ENCODE peak calls at places on chromosomes 5 and 9, in eight cellular contexts. One of them, this sample, is unnamed.

GRCh38 chr5:80798166-80798565 is 143.4 kb upstream of the DHFR start:
- DNase-seq in NCI-H2029 treated with DMSO at 0.1 percent for 48 hours: no peak
- DNase-seq in NCI-H2081: no peak
- DNase-seq in T-helper 17 cell: no peak
- DNase-seq in GM12891: no peak
- DNase-seq in heart right ventricle: no peak
- DNase-seq in Ammon's horn: no peak
- DNase-seq in NCI-H2107: no peak
- DNase-seq in this sample: no peak

GRCh38 chr5:172336264-172336663 is 52.7 kb upstream of the UBTD2 start:
- DNase-seq in NCI-H2029 treated with DMSO at 0.1 percent for 48 hours: no peak
- DNase-seq in NCI-H2081: no peak
- DNase-seq in T-helper 17 cell: no peak
- DNase-seq in GM12891: no peak
- DNase-seq in heart right ventricle: no peak
- DNase-seq in Ammon's horn: no peak
- DNase-seq in NCI-H2107: no peak
- DNase-seq in this sample: no peak

GRCh38 chr9:124708070-124708469 is 63.0 kb downstream of the NR6A1 start:
- DNase-seq in NCI-H2029 treated with DMSO at 0.1 percent for 48 hours: no peak
- DNase-seq in NCI-H2081: no peak
- DNase-seq in T-helper 17 cell: no peak
- DNase-seq in GM12891: no peak
- DNase-seq in heart right ventricle: no peak
- DNase-seq in Ammon's horn: no peak
- DNase-seq in NCI-H2107: no peak
- DNase-seq in this sample: no peak

GRCh38 chr5:143251946-143252345 is 151.5 kb downstream of the NR3C1 start:
- DNase-seq in NCI-H2029 treated with DMSO at 0.1 percent for 48 hours: no peak
- DNase-seq in NCI-H2081: no peak
- DNase-seq in T-helper 17 cell: no peak
- DNase-seq in GM12891: no peak
- DNase-seq in heart right ventricle: no peak
- DNase-seq in Ammon's horn: no peak
- DNase-seq in NCI-H2107: no peak
- DNase-seq in this sample: no peak

GRCh38 chr9:126128494-126129142 is 198.0 kb upstream of the MVB12B start:
- DNase-seq in NCI-H2029 treated with DMSO at 0.1 percent for 48 hours: no peak
- DNase-seq in NCI-H2081: no peak
- DNase-seq in T-helper 17 cell: no peak
- DNase-seq in GM12891: no peak
- DNase-seq in heart right ventricle: no peak
- DNase-seq in Ammon's horn: no peak
- DNase-seq in NCI-H2107: no peak
- DNase-seq in this sample: no peak

GRCh38 chr5:43227655-43228054 is 35.6 kb downstream of the NIM1K start:
- DNase-seq in NCI-H2029 treated with DMSO at 0.1 percent for 48 hours: no peak
- DNase-seq in NCI-H2081: peak; percentile 1
- DNase-seq in T-helper 17 cell: no peak
- DNase-seq in GM12891: no peak
- DNase-seq in heart right ventricle: no peak
- DNase-seq in Ammon's horn: no peak
- DNase-seq in NCI-H2107: no peak
- DNase-seq in this sample: no peak

GRCh38 chr9:84862308-84862707 is 192.8 kb downstream of the NTRK2 start:
- DNase-seq in NCI-H2029 treated with DMSO at 0.1 percent for 48 hours: no peak
- DNase-seq in NCI-H2081: no peak
- DNase-seq in T-helper 17 cell: no peak
- DNase-seq in GM12891: no peak
- DNase-seq in heart right ventricle: no peak
- DNase-seq in Ammon's horn: no peak
- DNase-seq in NCI-H2107: no peak
- DNase-seq in this sample: no peak

GRCh38 chr9:100440071-100440470 is 13.1 kb downstream of the MSANTD3 start:
- DNase-seq in NCI-H2029 treated with DMSO at 0.1 percent for 48 hours: no peak
- DNase-seq in NCI-H2081: no peak
- DNase-seq in T-helper 17 cell: no peak
- DNase-seq in GM12891: no peak
- DNase-seq in heart right ventricle: no peak
- DNase-seq in Ammon's horn: no peak
- DNase-seq in NCI-H2107: no peak
- DNase-seq in this sample: no peak

GRCh38 chr9:36222449-36222848 is 31.7 kb downstream of the CLTA start:
- DNase-seq in NCI-H2029 treated with DMSO at 0.1 percent for 48 hours: no peak
- DNase-seq in NCI-H2081: no peak
- DNase-seq in T-helper 17 cell: no peak
- DNase-seq in GM12891: no peak
- DNase-seq in heart right ventricle: no peak
- DNase-seq in Ammon's horn: no peak
- DNase-seq in NCI-H2107: no peak
- DNase-seq in this sample: no peak

GRCh38 chr5:35856186-35857003 is at the start of gene IL7R:
- DNase-seq in NCI-H2029 treated with DMSO at 0.1 percent for 48 hours: no peak
- DNase-seq in NCI-H2081: no peak
- DNase-seq in T-helper 17 cell: no peak
- DNase-seq in GM12891: no peak
- DNase-seq in heart right ventricle: no peak
- DNase-seq in Ammon's horn: no peak
- DNase-seq in NCI-H2107: no peak
- DNase-seq in this sample: no peak

GRCh38 chr5:66041612-66042011 is 102.5 kb upstream of the SREK1 start:
- DNase-seq in NCI-H2029 treated with DMSO at 0.1 percent for 48 hours: no peak
- DNase-seq in NCI-H2081: no peak
- DNase-seq in T-helper 17 cell: no peak
- DNase-seq in GM12891: no peak
- DNase-seq in heart right ventricle: no peak
- DNase-seq in Ammon's horn: no peak
- DNase-seq in NCI-H2107: no peak
- DNase-seq in this sample: no peak

GRCh38 chr5:122192883-122193496 is 63.6 kb downstream of the ZNF474 start:
- DNase-seq in NCI-H2029 treated with DMSO at 0.1 percent for 48 hours: peak; percentile 61
- DNase-seq in NCI-H2081: peak; percentile 50
- DNase-seq in T-helper 17 cell: no peak
- DNase-seq in GM12891: no peak
- DNase-seq in heart right ventricle: peak; percentile 51
- DNase-seq in Ammon's horn: peak; percentile 87
- DNase-seq in NCI-H2107: no peak
- DNase-seq in this sample: peak; percentile 15

GRCh38 chr5:20446121-20446520 is 458.1 kb upstream of the CDH18 start:
- DNase-seq in NCI-H2029 treated with DMSO at 0.1 percent for 48 hours: no peak
- DNase-seq in NCI-H2081: no peak
- DNase-seq in T-helper 17 cell: no peak
- DNase-seq in GM12891: no peak
- DNase-seq in heart right ventricle: no peak
- DNase-seq in Ammon's horn: no peak
- DNase-seq in NCI-H2107: no peak
- DNase-seq in this sample: no peak